ENCODE peak calls at places on chromosomes 1 and 21, in four cellular contexts. R is osteocyte; I is stimulated activated CD8-positive, alpha-beta memory T cell treated with anti-CD3 and anti-CD28 coated beads, Interleukin-4, amount 100 ng/mL, for 24 hours; N is left ventricle myocardium inferior. O is an unnamed sample.
A peak's percentile ranks its signal among the peaks of the same experiment; 100 is the strongest.

GRCh38 chr1:114024049-114024448 is 44.8 kb downstream of the OLFML3 start:
- DNase-seq in R (no peak), I (no peak), N (no peak), O (no peak)

GRCh38 chr1:165644064-165644735 is 13.2 kb downstream of the MGST3 start:
- DNase-seq in R (no peak), I (no peak), N (no peak), O (no peak)

GRCh38 chr1:205301220-205301821 is 20.2 kb downstream of the NUAK2 start:
- DNase-seq in R (peak; percentile 93), I (no peak), N (no peak), O (no peak)

GRCh38 chr1:214727274-214727673 is 124.3 kb downstream of the CENPF start:
- DNase-seq in R (no peak), I (no peak), N (no peak), O (no peak)

GRCh38 chr1:118370861-118371260 is 185.8 kb upstream of the SPAG17 start:
- DNase-seq in R (no peak), I (no peak), N (no peak), O (no peak)

GRCh38 chr1:18998016-18998724 is 41.7 kb upstream of the IFFO2 start:
- DNase-seq in R (no peak), I (no peak), N (no peak), O (no peak)

GRCh38 chr1:113103048-113103447 is 30.1 kb downstream of the LRIG2 start:
- DNase-seq in R (no peak), I (no peak), N (no peak), O (no peak)

GRCh38 chr1:85368073-85368778 is 91.8 kb upstream of the BCL10 start:
- DNase-seq in R (no peak), I (no peak), N (no peak), O (no peak)

GRCh38 chr1:9424278-9424677 is 115.0 kb upstream of the SLC25A33 start:
- DNase-seq in R (no peak), I (no peak), N (no peak), O (no peak)

GRCh38 chr21:45347712-45348477 is 57.1 kb upstream of the COL18A1 start:
- DNase-seq in R (no peak), I (no peak), N (no peak), O (no peak)

GRCh38 chr1:43994794-43995790 is 3.7 kb downstream of the CCDC24 start:
- DNase-seq in R (no peak), I (no peak), N (no peak), O (no peak)

GRCh38 chr1:21579788-21580187 is 70.6 kb downstream of the ALPL start:
- DNase-seq in R (no peak), I (no peak), N (no peak), O (no peak)

GRCh38 chr1:45669859-45670655 is 16.3 kb downstream of the GPBP1L1 start:
- DNase-seq in R (no peak), I (no peak), N (no peak), O (no peak)

GRCh38 chr1:44651069-44651468 is 23.2 kb downstream of the TMEM53 start:
- DNase-seq in R (no peak), I (no peak), N (no peak), O (no peak)